ENCODE peak calls at places on chromosomes 5 and 9, in seven cellular contexts. N, D, O, Y, U, L and Q are unnamed samples.

GRCh38 chr9:109383356-109383755 is 62.5 kb upstream of the EPB41L4B start:
- DNase-seq in N (no peak), D (no peak), O (no peak), Y (no peak), U (no peak), L (no peak), Q (no peak)

GRCh38 chr5:133246376-133247144 is 194.7 kb downstream of the HSPA4 start:
- DNase-seq in N (peak; percentile 20), D (no peak), O (no peak), Y (no peak), U (no peak), L (no peak), Q (no peak)

GRCh38 chr5:172541119-172541763 is 86.9 kb upstream of the SH3PXD2B start:
- DNase-seq in N (no peak), D (no peak), O (no peak), Y (no peak), U (peak; percentile 19), L (peak; percentile 41), Q (no peak)

GRCh38 chr9:65449423-65449822 is 164.4 kb upstream of the FOXD4L5 start:
- DNase-seq in N (no peak), D (no peak), O (no peak), Y (no peak), U (no peak), L (no peak), Q (no peak)

GRCh38 chr5:128613111-128613510 is 75.1 kb upstream of the FBN2 start:
- DNase-seq in N (no peak), D (no peak), O (no peak), Y (no peak), U (no peak), L (no peak), Q (peak; percentile 76)

GRCh38 chr9:78664370-78664769 is 367.4 kb downstream of the PSAT1 start:
- DNase-seq in N (peak; percentile 52), D (no peak), O (no peak), Y (no peak), U (no peak), L (peak; percentile 43), Q (no peak)

GRCh38 chr5:119356384-119357188 is 767 bp downstream of the TNFAIP8 start:
- DNase-seq in N (no peak), D (no peak), O (no peak), Y (no peak), U (no peak), L (no peak), Q (no peak)

GRCh38 chr5:129120158-129120581 is 25.6 kb downstream of the ISOC1 start:
- DNase-seq in N (no peak), D (no peak), O (no peak), Y (no peak), U (no peak), L (no peak), Q (no peak)

GRCh38 chr5:34012791-34013190 is 4.9 kb upstream of the AMACR start:
- DNase-seq in N (peak; percentile 34), D (no peak), O (no peak), Y (no peak), U (no peak), L (no peak), Q (no peak)

GRCh38 chr5:159850192-159850573 is 66.1 kb upstream of the ADRA1B start:
- DNase-seq in N (peak; percentile 81), D (no peak), O (no peak), Y (no peak), U (no peak), L (no peak), Q (no peak)

GRCh38 chr5:66246621-66247020 is 102.5 kb downstream of the SREK1 start:
- DNase-seq in N (peak; percentile 68), D (no peak), O (no peak), Y (no peak), U (no peak), L (peak; percentile 39), Q (peak; percentile 4)

GRCh38 chr9:83106772-83107171 is 43.8 kb upstream of the RASEF start:
- DNase-seq in N (no peak), D (no peak), O (no peak), Y (no peak), U (no peak), L (no peak), Q (no peak)

GRCh38 chr5:16392718-16393117 is 72.9 kb downstream of the ZNF622 start:
- DNase-seq in N (no peak), D (peak; percentile 84), O (no peak), Y (peak; percentile 1), U (no peak), L (no peak), Q (no peak)

DNA sequence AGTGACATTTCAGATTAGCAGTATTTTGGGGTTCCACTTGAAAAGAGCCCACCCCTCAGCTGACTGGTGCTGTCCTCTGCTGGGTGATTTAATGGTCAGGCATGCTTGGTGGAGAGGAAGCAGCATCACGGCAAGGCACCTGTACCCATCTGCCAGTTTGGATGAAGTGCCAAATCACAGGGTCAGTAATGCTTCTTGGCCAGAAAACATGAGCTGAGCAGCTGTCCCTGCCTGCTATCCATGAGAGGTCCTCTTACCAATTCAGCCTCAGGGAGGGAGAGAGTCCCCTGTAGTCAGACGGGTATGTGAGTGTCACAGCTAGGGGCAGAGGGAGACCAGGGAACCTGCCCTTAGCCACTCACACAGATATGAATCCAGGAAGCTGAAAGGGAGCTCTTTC is 137.9 kb downstream of the SEC61B start:
- DNase-seq in N (no peak), D (no peak), O (no peak), Y (no peak), U (no peak), L (no peak), Q (no peak)
- H2BK120ac ChIP-seq in N (no peak overlapping the region), D (no peak overlapping the region), O (no peak overlapping the region), Y (no peak overlapping the region), U (no peak overlapping the region), L (no peak overlapping the region), Q (no peak overlapping the region)

GRCh38 chr9:85702191-85702590 is 39.6 kb downstream of the AGTPBP1 start:
- DNase-seq in N (no peak), D (no peak), O (no peak), Y (no peak), U (no peak), L (no peak), Q (no peak)
- H2BK120ac ChIP-seq in N (no peak overlapping the region), D (no peak overlapping the region), O (no peak overlapping the region), Y (no peak overlapping the region), U (no peak overlapping the region), L (no peak overlapping the region), Q (no peak overlapping the region)

GRCh38 chr5:142698447-142698846 is 12.6 kb upstream of the FGF1 start:
- DNase-seq in N (no peak), D (no peak), O (no peak), Y (no peak), U (no peak), L (no peak), Q (no peak)

GRCh38 chr5:142697846-142698245 is 12.0 kb upstream of the FGF1 start:
- DNase-seq in N (peak; percentile 51), D (no peak), O (no peak), Y (no peak), U (no peak), L (peak; percentile 16), Q (no peak)

GRCh38 chr5:142694092-142694856 is 8.4 kb upstream of the FGF1 start:
- DNase-seq in N (no peak), D (peak; percentile 37), O (no peak), Y (no peak), U (no peak), L (no peak), Q (no peak)

GRCh38 chr5:142697356-142697807 is 11.5 kb upstream of the FGF1 start:
- DNase-seq in N (peak; percentile 49), D (peak; percentile 21), O (no peak), Y (no peak), U (peak; percentile 18), L (peak; percentile 41), Q (no peak)

DNA sequence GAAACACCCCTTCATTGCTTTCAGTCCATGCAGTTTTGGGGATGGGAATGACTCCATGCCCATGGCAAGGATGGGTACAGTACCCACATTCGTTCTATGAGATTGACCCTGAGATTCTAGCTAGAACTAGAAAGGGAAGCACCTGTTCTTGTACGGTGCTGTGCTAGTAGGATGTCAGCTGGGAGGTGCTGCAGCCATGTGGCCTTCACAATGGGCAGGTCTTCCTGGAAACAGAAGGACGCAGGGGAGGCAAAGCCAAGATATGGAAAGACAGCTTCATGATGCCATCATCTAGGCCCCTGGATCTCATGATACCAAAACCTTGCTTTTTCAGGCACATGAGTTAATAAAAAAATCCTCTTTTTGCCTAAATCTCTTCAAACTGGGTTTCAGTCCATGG is 10.5 kb upstream of the FGF1 start:
- DNase-seq in N (no peak), D (no peak), O (no peak), Y (no peak), U (peak; percentile 22), L (no peak), Q (no peak)
- H2BK120ac ChIP-seq in N (no peak overlapping the region), D (no peak overlapping the region), O (no peak overlapping the region), Y (no peak overlapping the region), U (no peak overlapping the region), L (no peak overlapping the region), Q (no peak overlapping the region)

GRCh38 chr9:883011-883410 is 41.5 kb downstream of the DMRT1 start:
- DNase-seq in N (no peak), D (no peak), O (no peak), Y (no peak), U (no peak), L (no peak), Q (peak; percentile 48)
- H2BK120ac ChIP-seq in N (no peak overlapping the region), D (no peak overlapping the region), O (no peak overlapping the region), Y (no peak overlapping the region), U (no peak overlapping the region), L (no peak overlapping the region), Q (peak overlapping the region; percentile 89)

GRCh38 chr5:94977437-94977836 is 307.5 kb downstream of the MCTP1 start:
- DNase-seq in N (no peak), D (no peak), O (no peak), Y (no peak), U (no peak), L (no peak), Q (no peak)

GRCh38 chr5:94972268-94972667 is 312.6 kb downstream of the MCTP1 start:
- DNase-seq in N (no peak), D (no peak), O (no peak), Y (no peak), U (no peak), L (no peak), Q (no peak)

GRCh38 chr5:94976863-94977262 is 308.0 kb downstream of the MCTP1 start:
- DNase-seq in N (no peak), D (no peak), O (no peak), Y (no peak), U (no peak), L (no peak), Q (no peak)
- H2BK120ac ChIP-seq in N (no peak overlapping the region), D (no peak overlapping the region), O (no peak overlapping the region), Y (no peak overlapping the region), U (no peak overlapping the region), L (no peak overlapping the region), Q (no peak overlapping the region)

GRCh38 chr5:162282191-162282590 is 214.6 kb downstream of the GABRG2 start:
- DNase-seq in N (no peak), D (peak; percentile 93), O (no peak), Y (no peak), U (no peak), L (no peak), Q (no peak)
- H2BK120ac ChIP-seq in N (no peak overlapping the region), D (peak overlapping the region; percentile 92), O (no peak overlapping the region), Y (no peak overlapping the region), U (no peak overlapping the region), L (no peak overlapping the region), Q (no peak overlapping the region)